ENCODE peak calls at places on chromosome 18, in five cellular contexts. Q is MM.1S, X is GM23338, D is neural progenitor cell, T is HCT116. J is an unnamed sample.

GRCh38 chr18:46054956-46055831 is 16.9 kb downstream of the PSTPIP2 start:
- DNase-seq in Q (peak), X (no peak), D (no peak), T (no peak), J (no peak)

GRCh38 chr18:79513381-79514081 is 117.8 kb downstream of the NFATC1 start:
- DNase-seq in Q (no peak), X (no peak), D (no peak), T (no peak), J (no peak)

GRCh38 chr18:26082475-26082874 is 7.9 kb downstream of the SS18 start:
- DNase-seq in Q (no peak), X (no peak), D (no peak), T (no peak), J (peak)

GRCh38 chr18:64799378-64799777 is 650.5 kb upstream of the LINC00305 start:
- DNase-seq in Q (peak), X (no peak), D (no peak), T (no peak), J (no peak)

GRCh38 chr18:23154823-23155517 is 19.7 kb downstream of the CABLES1 start:
- DNase-seq in Q (no peak), X (no peak), D (no peak), T (no peak), J (peak)

GRCh38 chr18:34224423-34225217 is at the start of gene NOL4:
- DNase-seq in Q (no peak), X (peak), D (peak), T (no peak), J (peak)

GRCh38 chr18:8847900-8848299 is 142.5 kb downstream of the MTCL1 start:
- DNase-seq in Q (no peak), X (no peak), D (no peak), T (no peak), J (peak)

GRCh38 chr18:67599277-67599676 is 82.8 kb upstream of the DSEL start:
- DNase-seq in Q (no peak), X (no peak), D (no peak), T (no peak), J (peak)

GRCh38 chr18:21463718-21464117 is 136.8 kb downstream of the ESCO1 start:
- DNase-seq in Q (no peak), X (no peak), D (no peak), T (no peak), J (no peak)

GRCh38 chr18:66136039-66136438 is 385.2 kb downstream of the CDH7 start:
- DNase-seq in Q (no peak), X (peak), D (peak), T (no peak), J (no peak)

GRCh38 chr18:3051718-3052410 is 38.9 kb upstream of the LPIN2 start:
- DNase-seq in Q (no peak), X (no peak), D (no peak), T (no peak), J (no peak)

GRCh38 chr18:5556317-5556974 is 12.6 kb upstream of the EPB41L3 start:
- DNase-seq in Q (no peak), X (no peak), D (no peak), T (no peak), J (peak)

GRCh38 chr18:26405190-26405781 is 143.1 kb downstream of the KCTD1 start:
- DNase-seq in Q (peak), X (peak), D (peak), T (peak), J (peak)

GRCh38 chr18:3454365-3455089 is 4.6 kb downstream of the TGIF1 start:
- DNase-seq in Q (peak), X (peak), D (peak), T (no peak), J (peak)

GRCh38 chr18:34659579-34660517 is 50.2 kb upstream of the DTNA start:
- DNase-seq in Q (no peak), X (peak), D (peak), T (peak), J (peak)

GRCh38 chr18:48238206-48238605 is 171.0 kb downstream of the ZBTB7C start:
- DNase-seq in Q (no peak), X (no peak), D (no peak), T (no peak), J (no peak)

GRCh38 chr18:43364535-43364934 is 87.2 kb upstream of the SYT4 start:
- DNase-seq in Q (no peak), X (no peak), D (no peak), T (no peak), J (no peak)

GRCh38 chr18:63322908-63323634 is 3.5 kb upstream of the BCL2 start:
- DNase-seq in Q (peak), X (peak), D (peak), T (peak), J (peak)

GRCh38 chr18:59917422-59917821 is 17.6 kb downstream of the PMAIP1 start:
- DNase-seq in Q (no peak), X (peak), D (no peak), T (no peak), J (peak)

GRCh38 chr18:49230331-49230730 is 230.1 kb downstream of the DYM start:
- DNase-seq in Q (no peak), X (no peak), D (no peak), T (no peak), J (peak)

GRCh38 chr18:50797147-50797546 is 22.7 kb downstream of the MRO start:
- DNase-seq in Q (no peak), X (no peak), D (no peak), T (no peak), J (no peak)

GRCh38 chr18:11163668-11164067 is 14.3 kb upstream of the PIEZO2 start:
- DNase-seq in Q (no peak), X (peak), D (peak), T (no peak), J (no peak)

GRCh38 chr18:37661061-37661460 is 95.5 kb upstream of the CELF4 start:
- DNase-seq in Q (no peak), X (no peak), D (no peak), T (no peak), J (no peak)

GRCh38 chr18:2337552-2338141 is 233.7 kb downstream of the METTL4 start:
- DNase-seq in Q (peak), X (peak), D (peak), T (peak), J (peak)

GRCh38 chr18:41858761-41859555 is 96.1 kb upstream of the PIK3C3 start:
- DNase-seq in Q (no peak), X (no peak), D (no peak), T (no peak), J (no peak)

GRCh38 chr18:48842259-48843061 is 108.3 kb downstream of the SMAD7 start:
- DNase-seq in Q (no peak), X (no peak), D (no peak), T (no peak), J (no peak)

GRCh38 chr18:59724116-59724515 is 26.9 kb upstream of the CCBE1 start:
- DNase-seq in Q (no peak), X (no peak), D (no peak), T (no peak), J (no peak)

GRCh38 chr18:6315556-6316331 is 99.0 kb downstream of the L3MBTL4 start:
- DNase-seq in Q (no peak), X (no peak), D (no peak), T (no peak), J (no peak)

GRCh38 chr18:11008544-11008943 is 140.8 kb downstream of the PIEZO2 start:
- DNase-seq in Q (no peak), X (no peak), D (no peak), T (no peak), J (no peak)

GRCh38 chr18:8337216-8337615 is 272.0 kb upstream of the RAB12 start:
- DNase-seq in Q (no peak), X (no peak), D (no peak), T (no peak), J (no peak)

GRCh38 chr18:24995738-24996137 is 356.2 kb downstream of the ZNF521 start:
- DNase-seq in Q (no peak), X (no peak), D (no peak), T (no peak), J (peak)

GRCh38 chr18:62979172-62979571 is 263.8 kb downstream of the PHLPP1 start:
- DNase-seq in Q (no peak), X (no peak), D (no peak), T (no peak), J (peak)

GRCh38 chr18:3434685-3435084 is 15.3 kb upstream of the TGIF1 start:
- DNase-seq in Q (no peak), X (no peak), D (no peak), T (no peak), J (no peak)

GRCh38 chr18:56112013-56112749 is 524.2 kb upstream of the TCF4 start:
- DNase-seq in Q (no peak), X (no peak), D (no peak), T (no peak), J (peak)

GRCh38 chr18:22346968-22347611 is 70.6 kb downstream of the CTAGE1 start:
- DNase-seq in Q (no peak), X (peak), D (peak), T (no peak), J (peak)

GRCh38 chr18:6629635-6630140 is 99.8 kb upstream of the ARHGAP28 start:
- DNase-seq in Q (no peak), X (no peak), D (no peak), T (no peak), J (peak)

GRCh38 chr18:28576941-28577340 is 400.0 kb upstream of the CDH2 start:
- DNase-seq in Q (no peak), X (no peak), D (no peak), T (no peak), J (peak)

GRCh38 chr18:59381949-59382348 is 22.9 kb upstream of the LMAN1 start:
- DNase-seq in Q (no peak), X (no peak), D (no peak), T (no peak), J (no peak)

GRCh38 chr18:12811191-12811950 is 72.7 kb downstream of the PTPN2 start:
- DNase-seq in Q (no peak), X (no peak), D (no peak), T (peak), J (peak)

GRCh38 chr18:35040988-35041751 is at the start of gene MAPRE2:
- DNase-seq in Q (peak), X (peak), D (peak), T (peak), J (peak)

DNA sequence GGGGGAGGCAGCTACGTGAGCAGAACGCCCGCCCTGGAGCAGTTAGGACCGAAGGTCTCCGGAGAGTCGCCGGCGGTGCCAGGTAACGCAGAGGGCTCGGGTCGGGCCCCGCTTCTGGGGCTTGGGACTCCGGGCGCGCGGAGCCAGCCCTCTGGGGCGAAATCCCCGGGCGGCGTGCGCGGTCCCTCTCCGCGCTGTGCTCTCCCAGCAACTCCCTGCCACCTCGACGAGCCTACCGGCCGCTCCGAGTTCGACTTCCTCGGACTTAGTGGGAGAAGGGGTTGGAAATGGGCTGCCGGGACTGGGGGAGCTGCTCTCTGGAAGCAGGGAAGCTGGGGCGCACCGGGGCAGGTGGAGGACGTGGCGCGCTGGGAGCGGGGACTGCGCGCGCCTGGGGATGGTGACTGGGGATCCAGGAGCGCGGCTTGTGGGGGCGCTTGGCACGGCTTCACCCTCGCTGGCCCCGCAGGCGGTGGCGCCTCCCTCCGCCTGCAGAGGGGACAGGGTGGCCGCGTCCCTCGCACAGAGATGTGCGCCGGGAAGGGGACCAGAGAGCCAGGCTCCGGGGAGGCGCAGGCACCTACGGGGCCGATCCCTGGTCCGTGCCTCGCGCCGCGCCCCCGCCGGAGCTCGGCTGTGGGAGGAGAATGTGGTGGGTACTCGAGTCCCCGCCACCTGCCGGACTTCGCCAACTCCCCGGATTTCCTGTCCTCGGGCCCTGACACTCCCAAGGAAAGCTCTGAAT is 688 bp downstream of the CDH20 start:
- DNase-seq in Q (no peak), X (peak), D (peak), T (no peak), J (peak)
- TF ChIP-seq EZH2 in Q (no peak), X (no peak), D (peak), T (no peak), J (no peak)

GRCh38 chr18:58369616-58370015 is 259.3 kb downstream of the ALPK2 start:
- DNase-seq in Q (no peak), X (no peak), D (no peak), T (no peak), J (no peak)

GRCh38 chr18:58370096-58370495 is 258.8 kb downstream of the ALPK2 start:
- DNase-seq in Q (no peak), X (no peak), D (no peak), T (no peak), J (no peak)

GRCh38 chr18:58370662-58371061 is 258.2 kb downstream of the ALPK2 start:
- DNase-seq in Q (no peak), X (no peak), D (no peak), T (no peak), J (no peak)

GRCh38 chr18:58364867-58365533 is 263.9 kb downstream of the ALPK2 start:
- DNase-seq in Q (no peak), X (peak), D (no peak), T (no peak), J (peak)

GRCh38 chr18:58367425-58368140 is 261.3 kb downstream of the ALPK2 start:
- DNase-seq in Q (no peak), X (no peak), D (no peak), T (no peak), J (no peak)
- TF ChIP-seq EZH2phosphoT487 in Q (no peak), X (no peak), D (no peak), T (no peak), J (no peak)

GRCh38 chr18:57426187-57426586 is 9.0 kb upstream of the ONECUT2 start:
- DNase-seq in Q (peak), X (no peak), D (no peak), T (no peak), J (no peak)

GRCh38 chr18:57429607-57430165 is 5.5 kb upstream of the ONECUT2 start:
- DNase-seq in Q (peak), X (peak), D (peak), T (no peak), J (no peak)

GRCh38 chr18:57427429-57428181 is 7.6 kb upstream of the ONECUT2 start:
- DNase-seq in Q (no peak), X (peak), D (peak), T (no peak), J (peak)

GRCh38 chr18:57430166-57430958 is 4.8 kb upstream of the ONECUT2 start:
- DNase-seq in Q (no peak), X (peak), D (peak), T (no peak), J (no peak)

DNA sequence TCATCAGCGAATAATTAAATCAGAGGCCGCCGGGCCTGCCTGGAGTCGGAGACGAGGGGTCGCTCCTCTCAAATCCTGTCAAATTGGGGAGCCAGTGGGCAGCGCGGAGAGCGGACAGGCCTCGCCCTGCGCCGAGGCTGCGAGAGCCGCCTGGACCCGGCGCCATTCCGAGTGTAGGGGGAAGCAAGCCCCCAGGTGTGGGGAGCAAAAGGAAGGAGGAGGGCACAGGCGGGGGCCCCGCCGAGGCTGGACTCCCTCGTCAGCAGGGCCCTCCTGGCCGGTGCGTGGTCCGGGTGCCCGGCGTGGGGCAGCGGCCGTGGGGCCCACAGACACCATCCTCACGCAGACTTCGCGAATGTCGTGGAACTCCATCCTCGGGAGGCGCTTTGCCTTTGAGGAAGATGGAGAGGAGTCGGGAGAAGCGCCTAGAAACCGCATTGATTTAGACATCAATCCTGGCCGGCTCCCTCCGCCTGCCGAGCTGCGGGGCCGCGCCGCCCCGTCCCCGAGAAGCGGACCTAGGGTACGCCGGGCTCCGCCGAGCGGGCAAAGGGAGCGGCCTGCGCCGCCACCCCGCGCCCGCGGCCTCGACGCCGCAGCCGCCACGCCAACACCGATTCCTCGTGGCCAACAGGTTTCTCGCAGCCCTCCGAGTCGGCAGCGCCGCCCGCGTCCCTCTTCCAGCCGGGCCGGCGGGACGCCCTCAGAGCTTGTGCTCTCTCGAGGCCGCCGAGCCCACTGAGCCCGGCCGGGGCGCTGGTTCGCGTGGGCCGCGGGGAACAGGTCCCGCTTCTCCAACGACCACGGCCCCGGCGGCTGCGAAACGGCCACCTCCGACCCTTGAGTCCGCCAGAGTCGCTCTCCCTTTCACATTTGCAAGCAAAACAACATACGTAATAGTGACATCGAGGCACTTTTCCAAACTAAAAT is 6.7 kb upstream of the ONECUT2 start:
- DNase-seq in Q (no peak), X (peak), D (peak), T (no peak), J (peak)
- TF ChIP-seq EZH2 in Q (no peak), X (peak), D (peak), T (no peak), J (peak)

GRCh38 chr18:32577561-32577960 is 106.9 kb upstream of the GAREM1 start:
- DNase-seq in Q (no peak), X (no peak), D (no peak), T (no peak), J (no peak)

DNA sequence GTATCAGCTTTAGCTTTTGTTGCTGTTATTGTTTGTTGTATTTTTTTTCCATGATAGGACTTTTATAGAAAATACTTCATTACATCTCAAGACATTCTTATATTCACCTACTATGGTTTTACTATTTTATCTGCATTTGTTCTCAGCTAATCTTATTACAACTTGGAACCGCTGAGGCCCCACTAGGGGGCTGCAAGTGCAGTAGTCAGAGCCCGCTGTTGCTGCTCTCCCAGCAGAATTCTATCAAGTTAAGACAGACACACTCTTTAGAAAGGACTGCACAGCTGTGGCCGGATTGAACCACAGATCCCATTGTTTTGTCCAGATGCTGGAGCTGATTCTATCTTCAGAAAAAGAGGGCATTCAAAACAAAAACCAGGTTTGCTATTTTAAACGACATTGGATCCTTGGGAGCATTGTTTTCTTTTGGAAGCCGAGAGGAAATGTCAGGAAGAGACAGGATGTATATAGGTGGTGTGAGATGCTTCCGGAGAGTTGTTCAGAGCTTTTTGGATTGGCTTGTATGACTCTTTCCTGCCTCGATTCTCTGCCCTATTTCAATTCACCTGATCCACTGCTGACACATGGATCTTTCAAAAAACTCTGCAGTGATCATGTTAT is 105.7 kb upstream of the GAREM1 start:
- DNase-seq in Q (no peak), X (peak), D (peak), T (no peak), J (peak)
- TF ChIP-seq EZH2phosphoT487 in Q (no peak), X (no peak), D (no peak), T (no peak), J (no peak)

GRCh38 chr18:77250926-77251729 is 1.5 kb downstream of the GALR1 start:
- DNase-seq in Q (no peak), X (peak), D (peak), T (no peak), J (peak)
- TF ChIP-seq EZH2 in Q (no peak), X (peak), D (peak), T (no peak), J (no peak)

DNA sequence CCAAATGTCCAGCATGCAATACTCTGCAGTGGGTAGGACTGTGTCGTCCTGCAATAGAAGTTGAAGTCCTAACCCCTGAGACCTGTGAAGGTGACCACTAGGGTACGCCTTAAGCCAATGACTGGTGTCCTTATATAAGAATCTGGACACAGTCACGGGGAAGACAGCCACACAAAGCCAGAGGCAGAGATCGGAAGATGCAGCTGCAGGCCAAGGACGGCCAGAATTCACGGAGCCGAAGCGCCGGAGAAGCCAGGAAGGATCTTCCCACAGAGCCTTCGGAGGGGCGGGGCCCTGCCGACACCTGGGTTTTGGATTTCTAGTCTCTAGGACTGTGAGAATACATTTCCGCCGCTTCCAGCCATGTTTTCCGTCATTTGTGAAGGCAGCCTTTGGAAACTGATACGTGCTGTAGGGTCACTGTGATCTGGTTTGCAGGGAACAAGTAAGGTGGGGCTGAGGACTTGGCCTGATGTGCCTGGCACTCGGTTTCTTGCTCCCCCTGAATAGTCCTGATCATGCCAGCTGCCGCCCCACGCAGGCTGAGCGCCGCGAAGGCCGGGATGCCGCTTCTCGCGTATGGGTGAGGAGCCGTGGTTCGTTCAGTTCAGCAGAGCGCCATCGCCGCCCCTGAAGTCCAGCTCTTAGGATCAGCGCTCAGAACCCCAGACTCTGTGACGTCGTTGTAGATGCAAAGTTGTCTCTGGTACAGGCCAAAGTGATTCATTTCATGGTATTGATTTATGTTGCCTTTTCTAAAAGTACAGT is 38.7 kb downstream of the PTGR3 start:
- DNase-seq in Q (no peak), X (peak), D (no peak), T (no peak), J (no peak)
- TF ChIP-seq EZH2phosphoT487 in Q (no peak), X (no peak), D (no peak), T (no peak), J (no peak)

GRCh38 chr18:72541871-72542690 is 2.1 kb downstream of the CBLN2 start:
- DNase-seq in Q (peak), X (peak), D (peak), T (no peak), J (no peak)
- TF ChIP-seq EZH2 in Q (no peak), X (no peak), D (peak), T (no peak), J (no peak)

J was measured in GM23248.